ENCODE peak calls at places on chromosomes 6 and 20, in seven cellular contexts. One of them, this sample, is unnamed.

GRCh38 chr20:62977613-62978558 is 25.4 kb downstream of the SLC17A9 start:
- DNase-seq in astrocyte of the spinal cord: no peak
- DNase-seq in WTC11: no peak
- DNase-seq in IMR-90: no peak
- DNase-seq in H1: no peak
- DNase-seq in neural crest cell: no peak
- DNase-seq in endodermal cell: no peak
- DNase-seq in this sample: no peak

GRCh38 chr6:156379392-156379910 is 397.7 kb upstream of the ARID1B start:
- DNase-seq in astrocyte of the spinal cord: peak
- DNase-seq in WTC11: no peak
- DNase-seq in IMR-90: no peak
- DNase-seq in H1: no peak
- DNase-seq in neural crest cell: no peak
- DNase-seq in endodermal cell: no peak
- DNase-seq in this sample: no peak

GRCh38 chr20:38791291-38791690 is 14.2 kb upstream of the PPP1R16B start:
- DNase-seq in astrocyte of the spinal cord: no peak
- DNase-seq in WTC11: no peak
- DNase-seq in IMR-90: no peak
- DNase-seq in H1: no peak
- DNase-seq in neural crest cell: no peak
- DNase-seq in endodermal cell: no peak
- DNase-seq in this sample: no peak

GRCh38 chr6:84150680-84151079 is 76.8 kb downstream of the CEP162 start:
- DNase-seq in astrocyte of the spinal cord: peak
- DNase-seq in WTC11: no peak
- DNase-seq in IMR-90: peak
- DNase-seq in H1: no peak
- DNase-seq in neural crest cell: no peak
- DNase-seq in endodermal cell: no peak
- DNase-seq in this sample: no peak

GRCh38 chr6:13916230-13916944 is 8.4 kb upstream of the RNF182 start:
- DNase-seq in astrocyte of the spinal cord: peak
- DNase-seq in WTC11: no peak
- DNase-seq in IMR-90: peak
- DNase-seq in H1: no peak
- DNase-seq in neural crest cell: no peak
- DNase-seq in endodermal cell: no peak
- DNase-seq in this sample: no peak

GRCh38 chr6:170258395-170258794 is 32.5 kb downstream of the DLL1 start:
- DNase-seq in astrocyte of the spinal cord: no peak
- DNase-seq in WTC11: no peak
- DNase-seq in IMR-90: no peak
- DNase-seq in H1: no peak
- DNase-seq in neural crest cell: no peak
- DNase-seq in endodermal cell: no peak
- DNase-seq in this sample: no peak

GRCh38 chr20:10297684-10298240 is 79.1 kb downstream of the SNAP25 start:
- DNase-seq in astrocyte of the spinal cord: peak
- DNase-seq in WTC11: no peak
- DNase-seq in IMR-90: peak
- DNase-seq in H1: no peak
- DNase-seq in neural crest cell: no peak
- DNase-seq in endodermal cell: no peak
- DNase-seq in this sample: no peak

GRCh38 chr6:149545258-149545753 is 537 bp downstream of the PPIL4 start:
- DNase-seq in astrocyte of the spinal cord: peak
- DNase-seq in WTC11: peak
- DNase-seq in IMR-90: peak
- DNase-seq in H1: no peak
- DNase-seq in neural crest cell: peak
- DNase-seq in endodermal cell: peak
- DNase-seq in this sample: peak

GRCh38 chr6:159106627-159107241 is 61.9 kb upstream of the TAGAP start:
- DNase-seq in astrocyte of the spinal cord: peak
- DNase-seq in WTC11: peak
- DNase-seq in IMR-90: peak
- DNase-seq in H1: peak
- DNase-seq in neural crest cell: peak
- DNase-seq in endodermal cell: peak
- DNase-seq in this sample: peak

GRCh38 chr6:36623547-36624459 is 29.6 kb downstream of the SRSF3 start:
- DNase-seq in astrocyte of the spinal cord: peak
- DNase-seq in WTC11: peak
- DNase-seq in IMR-90: peak
- DNase-seq in H1: peak
- DNase-seq in neural crest cell: peak
- DNase-seq in endodermal cell: peak
- DNase-seq in this sample: peak

GRCh38 chr6:134420638-134421181 is 102.8 kb upstream of the SGK1 start:
- DNase-seq in astrocyte of the spinal cord: peak
- DNase-seq in WTC11: no peak
- DNase-seq in IMR-90: peak
- DNase-seq in H1: no peak
- DNase-seq in neural crest cell: no peak
- DNase-seq in endodermal cell: no peak
- DNase-seq in this sample: no peak

GRCh38 chr6:149053848-149054558 is 263.5 kb upstream of the TAB2 start:
- DNase-seq in astrocyte of the spinal cord: no peak
- DNase-seq in WTC11: no peak
- DNase-seq in IMR-90: no peak
- DNase-seq in H1: no peak
- DNase-seq in neural crest cell: no peak
- DNase-seq in endodermal cell: no peak
- DNase-seq in this sample: no peak

DNA sequence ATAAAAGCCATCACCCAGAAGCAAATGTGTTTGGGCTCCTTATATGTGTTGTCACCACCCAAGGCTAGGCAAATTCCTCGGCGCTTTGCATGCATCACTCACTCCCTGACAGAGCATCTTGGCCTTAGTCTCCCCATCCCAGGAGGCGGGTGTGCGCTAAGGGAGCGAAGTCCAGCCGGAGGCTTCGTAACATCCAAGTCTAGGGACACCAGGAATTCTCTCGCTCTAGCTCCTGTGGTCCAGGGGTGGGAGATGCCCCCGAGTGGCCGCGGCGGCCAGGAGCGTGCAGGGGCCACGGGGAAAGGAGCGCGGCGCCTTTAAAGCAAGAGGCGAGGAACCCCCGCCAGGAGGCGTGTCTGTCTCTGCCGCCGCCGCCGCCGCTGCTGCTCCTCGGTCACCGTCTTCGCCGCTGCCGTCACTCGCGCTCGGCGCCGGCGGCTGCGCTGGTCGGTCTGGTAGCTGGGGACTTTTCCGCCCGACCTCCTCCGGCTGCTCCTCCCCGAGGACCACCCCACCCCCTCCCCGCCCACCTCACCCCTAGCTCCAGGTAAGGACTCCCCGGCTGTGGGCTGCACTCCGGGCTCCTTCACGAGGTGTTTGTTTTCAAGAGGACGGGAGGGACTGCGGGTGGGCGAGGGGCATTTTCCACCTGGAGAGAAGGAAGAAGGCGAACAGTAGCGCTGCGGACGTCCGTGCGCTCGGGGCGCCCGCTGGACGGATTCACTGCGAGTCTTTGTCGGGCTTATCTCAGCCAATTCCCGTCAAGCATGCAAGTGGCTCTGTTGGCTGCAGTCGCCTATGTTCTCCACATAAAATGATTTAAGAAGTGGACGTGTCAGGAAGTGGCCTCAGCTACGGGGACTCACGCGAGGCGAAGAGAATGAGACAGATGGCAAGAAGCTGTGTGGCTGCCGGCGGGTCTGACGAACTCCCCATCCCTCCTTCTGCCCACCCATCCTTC is at the start of gene GRIK2:
- DNase-seq in astrocyte of the spinal cord: peak
- DNase-seq in WTC11: peak
- DNase-seq in IMR-90: peak
- DNase-seq in H1: peak
- DNase-seq in neural crest cell: peak
- DNase-seq in endodermal cell: peak
- DNase-seq in this sample: peak
- TF ChIP-seq CTCF in astrocyte of the spinal cord: peak
- TF ChIP-seq CTCF in WTC11: no peak
- TF ChIP-seq CTCF in IMR-90: peak
- TF ChIP-seq CTCF in H1: no peak
- TF ChIP-seq CTCF in neural crest cell: peak
- TF ChIP-seq CTCF in endodermal cell: peak
- TF ChIP-seq CTCF in this sample: peak

DNA sequence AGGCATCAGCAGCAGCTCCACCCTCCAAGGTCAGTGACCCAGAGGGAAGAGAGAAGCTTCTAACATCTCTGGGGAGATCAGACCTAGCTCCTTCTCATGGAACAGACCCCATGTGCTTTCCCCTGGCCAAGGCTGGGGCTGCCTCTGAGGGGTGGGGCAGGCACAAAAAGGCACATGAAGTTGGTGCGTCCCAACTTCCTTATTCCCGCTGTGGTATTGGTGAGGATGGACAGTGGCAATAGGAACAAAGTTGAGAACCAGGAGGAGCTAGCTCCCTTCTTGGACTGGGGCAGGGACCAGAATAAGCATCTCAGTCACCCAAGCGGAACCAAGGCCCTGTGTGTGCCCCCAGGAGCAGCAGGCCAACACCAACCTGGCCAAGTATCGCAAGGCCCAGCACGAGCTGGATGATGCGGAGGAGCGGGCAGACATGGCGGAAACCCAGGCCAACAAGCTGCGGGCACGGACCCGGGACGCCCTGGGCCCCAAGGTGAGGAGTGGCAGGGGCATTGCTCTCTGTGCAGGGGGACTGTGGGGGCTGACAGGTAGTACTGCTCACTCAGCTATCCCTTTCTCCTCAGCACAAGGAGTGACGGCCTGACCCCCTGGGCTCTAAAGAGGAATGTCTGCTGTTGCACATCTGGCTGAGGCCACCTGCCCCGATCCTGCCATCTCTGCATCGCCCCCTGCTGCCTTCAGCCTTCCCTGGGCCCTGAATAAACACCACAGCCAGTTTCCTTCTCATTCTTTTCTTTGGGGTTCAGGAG is 46.1 kb downstream of the MYH7B start:
- DNase-seq in astrocyte of the spinal cord: no peak
- DNase-seq in WTC11: peak
- DNase-seq in IMR-90: no peak
- DNase-seq in H1: no peak
- DNase-seq in neural crest cell: no peak
- DNase-seq in endodermal cell: peak
- DNase-seq in this sample: no peak
- TF ChIP-seq CTCF in astrocyte of the spinal cord: peak
- TF ChIP-seq CTCF in WTC11: no peak
- TF ChIP-seq CTCF in IMR-90: peak
- TF ChIP-seq CTCF in H1: peak
- TF ChIP-seq CTCF in neural crest cell: peak
- TF ChIP-seq CTCF in endodermal cell: peak
- TF ChIP-seq CTCF in this sample: peak

GRCh38 chr6:16757332-16757731 is 3.9 kb downstream of the ATXN1 start:
- DNase-seq in astrocyte of the spinal cord: no peak
- DNase-seq in WTC11: no peak
- DNase-seq in IMR-90: no peak
- DNase-seq in H1: no peak
- DNase-seq in neural crest cell: no peak
- DNase-seq in endodermal cell: no peak
- DNase-seq in this sample: no peak

GRCh38 chr6:16758163-16758975 is 2.9 kb downstream of the ATXN1 start:
- DNase-seq in astrocyte of the spinal cord: peak
- DNase-seq in WTC11: no peak
- DNase-seq in IMR-90: no peak
- DNase-seq in H1: no peak
- DNase-seq in neural crest cell: no peak
- DNase-seq in endodermal cell: peak
- DNase-seq in this sample: peak

GRCh38 chr6:16755544-16755943 is 5.7 kb downstream of the ATXN1 start:
- DNase-seq in astrocyte of the spinal cord: no peak
- DNase-seq in WTC11: no peak
- DNase-seq in IMR-90: no peak
- DNase-seq in H1: no peak
- DNase-seq in neural crest cell: no peak
- DNase-seq in endodermal cell: no peak
- DNase-seq in this sample: no peak

GRCh38 chr6:16754864-16755263 is 6.4 kb downstream of the ATXN1 start:
- DNase-seq in astrocyte of the spinal cord: no peak
- DNase-seq in WTC11: no peak
- DNase-seq in IMR-90: no peak
- DNase-seq in H1: no peak
- DNase-seq in neural crest cell: no peak
- DNase-seq in endodermal cell: no peak
- DNase-seq in this sample: no peak

DNA sequence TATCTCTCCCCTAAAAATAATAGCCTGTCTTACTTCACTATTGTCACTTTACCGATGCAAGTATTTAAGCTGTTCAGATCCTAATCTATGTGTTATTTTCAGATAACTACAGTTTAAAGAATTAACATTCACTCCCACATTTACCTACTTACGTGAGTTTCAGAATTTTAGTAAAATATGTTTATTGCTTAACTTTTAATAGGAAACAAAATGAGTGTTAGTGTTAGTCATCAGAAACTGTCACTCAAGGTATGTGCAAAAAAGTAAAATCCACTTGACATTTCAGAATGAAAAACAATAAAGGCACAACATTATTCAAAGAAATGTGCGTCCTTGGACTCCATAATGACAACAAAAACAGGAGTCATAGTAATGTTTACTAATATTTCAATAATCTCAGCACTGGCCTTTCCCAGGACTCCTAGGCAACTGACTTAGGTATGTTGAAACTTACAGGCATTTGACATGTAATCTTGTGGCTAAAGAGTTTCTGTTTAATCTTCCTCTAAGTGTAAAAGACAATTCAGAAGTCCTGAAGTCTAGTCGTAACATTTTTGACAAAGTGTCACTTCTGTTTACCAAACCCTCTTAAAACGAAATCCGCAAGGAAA is 4.5 kb downstream of the ATXN1 start:
- DNase-seq in astrocyte of the spinal cord: no peak
- DNase-seq in WTC11: no peak
- DNase-seq in IMR-90: no peak
- DNase-seq in H1: no peak
- DNase-seq in neural crest cell: no peak
- DNase-seq in endodermal cell: no peak
- DNase-seq in this sample: no peak
- TF ChIP-seq CTCF in astrocyte of the spinal cord: no peak
- TF ChIP-seq CTCF in WTC11: no peak
- TF ChIP-seq CTCF in IMR-90: no peak
- TF ChIP-seq CTCF in H1: no peak
- TF ChIP-seq CTCF in neural crest cell: no peak
- TF ChIP-seq CTCF in endodermal cell: no peak
- TF ChIP-seq CTCF in this sample: no peak

DNA sequence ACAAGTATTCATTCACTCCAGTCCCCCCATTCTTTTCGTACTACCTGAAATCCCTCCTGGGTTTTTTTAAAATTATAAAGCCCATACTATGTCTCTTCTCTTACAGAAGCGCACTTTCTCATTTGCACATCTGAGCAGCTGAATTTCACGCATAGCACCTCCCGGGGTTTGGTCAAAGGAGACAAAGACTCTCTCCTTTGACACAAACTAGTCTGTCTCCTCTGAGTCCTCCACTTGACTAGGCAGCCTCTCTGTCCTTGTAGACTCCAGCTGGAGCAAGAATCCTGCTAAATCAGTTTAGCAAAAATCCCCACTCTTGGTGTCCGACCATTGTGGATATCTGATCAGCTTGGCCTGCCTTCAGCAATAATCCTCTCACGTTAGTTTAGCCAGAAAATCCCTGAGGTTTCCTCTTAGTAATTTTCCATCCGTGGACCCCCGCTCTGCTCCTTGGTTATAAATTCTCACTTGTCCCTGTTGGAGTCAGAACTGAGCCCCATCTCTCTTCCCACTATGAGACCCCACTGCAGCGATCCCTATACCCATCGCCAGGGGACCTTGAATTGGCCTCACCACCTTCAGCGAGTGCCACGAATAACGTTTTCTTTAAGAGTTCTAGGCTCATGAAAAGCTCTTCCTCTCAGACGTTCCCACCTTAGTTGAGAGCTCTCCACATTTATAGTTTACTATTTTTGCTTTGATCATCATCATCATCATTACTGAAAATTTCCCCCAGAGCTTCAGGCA is 29.0 kb downstream of the PDYN start:
- DNase-seq in astrocyte of the spinal cord: no peak
- DNase-seq in WTC11: no peak
- DNase-seq in IMR-90: no peak
- DNase-seq in H1: no peak
- DNase-seq in neural crest cell: no peak
- DNase-seq in endodermal cell: peak
- DNase-seq in this sample: peak
- TF ChIP-seq CTCF in astrocyte of the spinal cord: peak
- TF ChIP-seq CTCF in WTC11: no peak
- TF ChIP-seq CTCF in IMR-90: peak
- TF ChIP-seq CTCF in H1: peak
- TF ChIP-seq CTCF in neural crest cell: no peak
- TF ChIP-seq CTCF in endodermal cell: peak
- TF ChIP-seq CTCF in this sample: no peak

This sample was measured in nephron progenitor cell.